ENCODE peak calls at places on chromosomes 7 and 10, in nine cellular contexts. Y is right cardiac atrium, A is GM23338, P is DND-41, I is hepatocyte, R is Peyer's patch, O is OCI-LY7, L is mammary epithelial cell, Q is IMR-90. M is an unnamed sample.

GRCh38 chr7:88339195-88339922 is 32.7 kb upstream of the STEAP4 start:
- DNase-seq in Y (no peak), A (no peak), P (no peak), I (no peak), R (no peak), O (no peak), L (no peak), Q (no peak), M (no peak)

GRCh38 chr7:129906700-129907099 is 46.1 kb downstream of the UBE2H start:
- DNase-seq in Y (no peak), A (no peak), P (no peak), I (peak), R (no peak), O (no peak), L (peak), Q (no peak), M (no peak)

GRCh38 chr10:102413053-102413705 is 5.4 kb downstream of the PSD start:
- DNase-seq in Y (no peak), A (peak), P (peak), I (no peak), R (no peak), O (peak), L (no peak), Q (no peak), M (no peak)

GRCh38 chr7:7180725-7181428 is 1.5 kb upstream of the C1GALT1 start:
- DNase-seq in Y (no peak), A (no peak), P (no peak), I (no peak), R (no peak), O (no peak), L (no peak), Q (no peak), M (no peak)

GRCh38 chr10:71396084-71396713 is 521 bp upstream of the CDH23 start:
- DNase-seq in Y (peak), A (peak), P (no peak), I (peak), R (no peak), O (no peak), L (no peak), Q (no peak), M (peak)

GRCh38 chr10:48614481-48615383 is 9.9 kb upstream of the ARHGAP22 start:
- DNase-seq in Y (no peak), A (peak), P (no peak), I (no peak), R (no peak), O (no peak), L (peak), Q (peak), M (no peak)

GRCh38 chr10:110535958-110536891 is 31.3 kb upstream of the SMC3 start:
- DNase-seq in Y (no peak), A (peak), P (peak), I (no peak), R (peak), O (peak), L (peak), Q (peak), M (no peak)

GRCh38 chr7:134890246-134891240 is 95.8 kb upstream of the AGBL3 start:
- DNase-seq in Y (peak), A (no peak), P (no peak), I (peak), R (no peak), O (no peak), L (peak), Q (peak), M (peak)

GRCh38 chr10:13891542-13892431 is 305.0 kb downstream of the PRPF18 start:
- DNase-seq in Y (peak), A (peak), P (no peak), I (peak), R (no peak), O (no peak), L (no peak), Q (no peak), M (peak)

GRCh38 chr7:39754326-39755120 is 131.2 kb downstream of the RALA start:
- DNase-seq in Y (peak), A (peak), P (no peak), I (peak), R (no peak), O (no peak), L (peak), Q (peak), M (no peak)

GRCh38 chr10:80539421-80539999 is 1.8 kb downstream of the SH2D4B start:
- DNase-seq in Y (no peak), A (no peak), P (no peak), I (no peak), R (no peak), O (peak), L (no peak), Q (no peak), M (no peak)
- H3K27ac ChIP-seq in Y (no peak), A (no peak), P (no peak), I (no peak), R (no peak), O (no peak), L (no peak), Q (no peak), M (no peak)

GRCh38 chr10:61998937-61999336 is 97.4 kb downstream of the ARID5B start:
- DNase-seq in Y (no peak), A (no peak), P (no peak), I (no peak), R (no peak), O (peak), L (no peak), Q (no peak), M (no peak)

GRCh38 chr10:62005281-62005680 is 103.8 kb downstream of the ARID5B start:
- DNase-seq in Y (no peak), A (no peak), P (no peak), I (no peak), R (no peak), O (no peak), L (no peak), Q (peak), M (no peak)

GRCh38 chr10:62000037-62000603 is 98.6 kb downstream of the ARID5B start:
- DNase-seq in Y (no peak), A (no peak), P (no peak), I (no peak), R (peak), O (peak), L (no peak), Q (no peak), M (no peak)

GRCh38 chr10:62002753-62003152 is 101.3 kb downstream of the ARID5B start:
- DNase-seq in Y (no peak), A (no peak), P (no peak), I (no peak), R (no peak), O (no peak), L (no peak), Q (no peak), M (no peak)

DNA sequence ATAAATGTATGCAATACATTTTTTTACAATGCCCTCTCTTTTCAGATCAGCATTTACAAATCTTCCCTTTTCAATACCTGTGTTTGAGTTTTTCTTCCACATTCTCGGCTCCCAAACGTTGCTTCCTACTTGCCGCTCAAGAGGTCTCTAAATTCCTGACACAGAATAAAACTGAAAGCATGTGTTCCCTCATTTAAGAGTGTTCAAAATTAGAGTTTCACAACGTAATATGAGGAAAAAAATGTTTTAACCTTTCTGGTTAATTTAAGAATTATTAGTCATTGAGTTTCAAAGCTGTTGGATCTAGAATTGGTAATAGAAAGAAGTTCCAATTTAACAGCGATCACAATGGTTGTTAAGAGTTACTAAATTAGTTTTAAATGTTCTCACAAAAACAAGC is 100.4 kb downstream of the ARID5B start:
- DNase-seq in Y (no peak), A (no peak), P (no peak), I (no peak), R (no peak), O (no peak), L (no peak), Q (no peak), M (no peak)
- H3K4me3 ChIP-seq in Y (no peak), A (no peak), P (no peak), I (no peak), R (no peak), O (peak), L (no peak), Q (no peak), M (no peak)

DNA sequence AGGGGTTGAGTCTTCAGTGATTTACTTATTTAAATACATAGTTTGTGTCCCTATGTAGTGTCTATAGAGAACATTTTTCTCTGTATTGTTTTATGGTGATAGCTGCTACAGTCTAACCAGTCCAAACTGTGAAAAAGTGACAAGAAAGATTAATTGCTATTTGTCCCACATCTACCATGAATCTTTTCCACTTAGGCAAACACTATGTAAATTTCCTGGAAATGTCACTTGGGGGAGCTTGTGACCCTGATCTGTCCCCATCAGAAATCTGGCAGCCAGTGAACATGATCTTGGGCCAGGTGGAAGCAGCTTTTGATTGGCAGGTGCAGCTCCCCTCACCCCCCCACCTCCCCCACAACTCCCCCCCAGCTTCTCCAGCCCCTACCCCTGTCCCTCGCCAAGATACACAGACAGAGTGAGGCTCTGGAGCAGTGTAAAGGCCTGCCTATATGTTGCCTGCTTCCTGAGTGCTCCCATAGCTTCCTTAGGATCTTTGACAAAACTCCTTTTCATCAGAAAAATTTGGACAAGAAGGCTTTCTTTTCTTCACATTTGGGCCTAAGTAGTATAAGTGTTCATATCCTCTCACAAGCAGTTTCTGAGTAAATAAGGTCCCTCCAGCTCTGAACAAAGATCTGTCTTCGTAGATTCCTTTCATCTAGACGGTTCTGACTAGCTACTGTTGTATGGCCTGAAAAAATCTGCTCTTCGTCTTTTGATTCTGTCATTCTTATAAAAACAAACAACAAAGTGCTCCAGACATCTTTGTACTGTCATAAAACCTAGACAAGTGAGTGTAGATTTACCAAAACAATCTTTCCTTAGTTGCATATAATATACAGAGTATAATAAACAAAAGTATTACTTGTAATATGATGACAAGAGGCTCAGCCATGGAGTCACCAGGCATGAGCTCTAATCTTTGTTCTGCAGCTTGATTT is 31.6 kb upstream of the SLC13A1 start:
- DNase-seq in Y (no peak), A (no peak), P (no peak), I (no peak), R (no peak), O (no peak), L (no peak), Q (no peak), M (no peak)
- H3K27ac ChIP-seq in Y (no peak), A (no peak), P (no peak), I (peak), R (no peak), O (no peak), L (no peak), Q (no peak), M (no peak)

GRCh38 chr7:35971133-35971995 is 170.5 kb downstream of the SEPTIN7 start:
- DNase-seq in Y (peak), A (no peak), P (no peak), I (no peak), R (no peak), O (no peak), L (no peak), Q (no peak), M (no peak)
- H3K4me3 ChIP-seq in Y (peak), A (no peak), P (no peak), I (no peak), R (peak), O (no peak), L (peak), Q (no peak), M (peak)

GRCh38 chr7:158825628-158826289 is 3.5 kb downstream of the ESYT2 start:
- DNase-seq in Y (no peak), A (no peak), P (no peak), I (no peak), R (no peak), O (no peak), L (no peak), Q (no peak), M (no peak)
- H3K27ac ChIP-seq in Y (no peak), A (no peak), P (peak), I (no peak), R (no peak), O (no peak), L (peak), Q (no peak), M (peak)

GRCh38 chr7:151273646-151274375 is 25.3 kb upstream of the SMARCD3 start:
- DNase-seq in Y (no peak), A (no peak), P (no peak), I (no peak), R (no peak), O (no peak), L (no peak), Q (no peak), M (no peak)
- H3K4me3 ChIP-seq in Y (no peak), A (no peak), P (no peak), I (no peak), R (no peak), O (no peak), L (no peak), Q (no peak), M (no peak)

DNA sequence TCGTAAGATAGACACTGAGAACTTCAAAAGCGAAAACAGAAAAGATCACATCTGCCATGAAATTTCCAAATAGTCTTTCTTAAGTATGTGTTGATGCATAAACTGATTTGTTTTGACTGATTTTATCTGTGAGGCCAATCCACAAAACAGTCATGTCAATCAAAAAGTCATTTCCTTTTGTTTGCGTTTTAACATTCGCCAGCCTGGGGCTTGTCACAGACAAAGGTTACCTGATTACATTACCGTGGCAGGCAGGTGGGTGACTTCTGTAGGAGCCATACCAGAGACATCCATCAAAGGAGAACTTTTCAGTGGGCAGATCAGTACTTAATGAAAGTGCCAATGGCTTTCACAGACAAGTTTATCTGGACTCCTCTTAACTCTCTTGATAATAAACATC is 45.5 kb upstream of the BET1 start:
- DNase-seq in Y (no peak), A (peak), P (no peak), I (no peak), R (peak), O (peak), L (no peak), Q (no peak), M (no peak)
- H3K27ac ChIP-seq in Y (no peak), A (no peak), P (no peak), I (no peak), R (peak), O (peak), L (no peak), Q (no peak), M (no peak)

DNA sequence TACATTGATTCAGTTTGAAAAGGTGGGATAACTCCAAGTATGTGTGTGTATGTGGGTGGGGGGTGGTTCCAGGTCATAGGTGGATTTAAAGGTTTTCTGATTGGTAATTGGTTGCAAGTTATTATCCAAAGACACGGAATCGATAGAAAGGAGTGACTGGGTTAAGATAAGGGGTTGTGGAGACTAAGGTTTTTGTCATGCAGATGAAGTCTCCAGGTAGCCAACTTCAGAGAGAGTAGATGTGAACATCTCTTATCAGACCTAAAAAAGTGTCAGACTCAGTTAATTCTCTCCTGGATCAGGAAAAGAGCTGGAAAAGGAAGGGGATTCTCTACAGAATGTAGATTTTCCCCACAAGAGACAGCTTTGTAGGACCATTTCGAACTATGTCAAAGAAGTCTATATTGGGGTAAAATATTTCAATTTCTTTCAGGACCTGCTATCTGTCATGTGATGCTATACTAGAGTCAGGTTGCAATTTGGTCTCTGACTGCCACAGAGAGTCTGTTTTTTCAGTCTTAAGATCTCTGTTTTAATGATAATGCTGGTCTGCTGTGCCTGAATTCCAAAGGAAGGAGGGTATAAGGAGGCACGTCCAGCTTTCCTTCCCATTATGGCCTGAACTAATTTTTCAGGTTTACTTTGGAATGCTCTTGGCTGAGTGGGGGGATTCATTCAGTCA is 3.6 kb downstream of the C7orf57 start:
- DNase-seq in Y (no peak), A (peak), P (no peak), I (no peak), R (no peak), O (no peak), L (no peak), Q (no peak), M (no peak)
- H3K4me3 ChIP-seq in Y (no peak), A (peak), P (no peak), I (no peak), R (no peak), O (no peak), L (no peak), Q (no peak), M (no peak)

DNA sequence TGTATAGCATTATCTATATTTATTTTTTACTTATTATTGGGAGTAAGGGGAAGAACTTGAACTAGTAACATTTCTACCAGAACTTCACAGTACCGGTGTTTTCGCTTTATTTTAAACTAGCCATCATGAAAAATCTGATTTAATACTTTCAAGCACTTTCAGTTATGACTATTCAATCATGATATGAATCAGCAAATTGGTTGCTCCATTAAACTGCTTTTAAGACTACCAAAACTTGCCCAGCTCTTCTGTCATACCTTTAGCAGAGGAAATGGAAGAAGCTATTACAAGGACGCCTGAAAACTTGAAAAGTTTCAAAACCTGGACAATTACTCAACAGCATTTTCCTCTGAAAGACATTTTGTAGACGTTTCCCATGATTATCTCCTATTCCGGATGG is 2.1 kb downstream of the JAZF1 start:
- DNase-seq in Y (no peak), A (no peak), P (no peak), I (no peak), R (no peak), O (no peak), L (peak), Q (no peak), M (no peak)
- H3K27ac ChIP-seq in Y (peak), A (no peak), P (no peak), I (no peak), R (no peak), O (no peak), L (peak), Q (no peak), M (peak)

GRCh38 chr7:13293264-13294002 is 606.0 kb downstream of the ARL4A start:
- DNase-seq in Y (no peak), A (no peak), P (no peak), I (no peak), R (no peak), O (no peak), L (no peak), Q (no peak), M (no peak)
- H3K4me3 ChIP-seq in Y (no peak), A (no peak), P (no peak), I (no peak), R (no peak), O (no peak), L (no peak), Q (no peak), M (no peak)